ENCODE peak calls at places on chromosomes 16 and 17, in eight cellular contexts. One of them, this sample, is unnamed.

GRCh38 chr17:28948342-28948741 is 3.0 kb downstream of the PHF12 start:
- DNase-seq in EL: no peak
- DNase-seq in tibial nerve: no peak
- DNase-seq in mesothelial cell of epicardium: no peak
- DNase-seq in iPS-NIHi11: no peak
- DNase-seq in stimulated activated CD8-positive, alpha-beta memory T cell treated with anti-CD3 and anti-CD28 coated beads, Interleukin-15, amount 100 ng/mL, for 4 hours: no peak
- DNase-seq in Calu3: no peak
- DNase-seq in SJCRH30: no peak
- DNase-seq in this sample: no peak

GRCh38 chr17:64066709-64067108 is 46.3 kb upstream of the ICAM2 start:
- DNase-seq in EL: no peak
- DNase-seq in tibial nerve: no peak
- DNase-seq in mesothelial cell of epicardium: no peak
- DNase-seq in iPS-NIHi11: no peak
- DNase-seq in stimulated activated CD8-positive, alpha-beta memory T cell treated with anti-CD3 and anti-CD28 coated beads, Interleukin-15, amount 100 ng/mL, for 4 hours: no peak
- DNase-seq in Calu3: no peak
- DNase-seq in SJCRH30: no peak
- DNase-seq in this sample: no peak

GRCh38 chr17:28716740-28717577 is 709 bp downstream of the RAB34 start:
- DNase-seq in EL: peak; percentile 40
- DNase-seq in tibial nerve: no peak
- DNase-seq in mesothelial cell of epicardium: peak; percentile 55
- DNase-seq in iPS-NIHi11: no peak
- DNase-seq in stimulated activated CD8-positive, alpha-beta memory T cell treated with anti-CD3 and anti-CD28 coated beads, Interleukin-15, amount 100 ng/mL, for 4 hours: no peak
- DNase-seq in Calu3: no peak
- DNase-seq in SJCRH30: peak; percentile 78
- DNase-seq in this sample: no peak

GRCh38 chr16:70444249-70445063 is 5.6 kb upstream of the ST3GAL2 start:
- DNase-seq in EL: no peak
- DNase-seq in tibial nerve: no peak
- DNase-seq in mesothelial cell of epicardium: no peak
- DNase-seq in iPS-NIHi11: no peak
- DNase-seq in stimulated activated CD8-positive, alpha-beta memory T cell treated with anti-CD3 and anti-CD28 coated beads, Interleukin-15, amount 100 ng/mL, for 4 hours: no peak
- DNase-seq in Calu3: no peak
- DNase-seq in SJCRH30: no peak
- DNase-seq in this sample: no peak

GRCh38 chr17:82244413-82245140 is 15.7 kb downstream of the SLC16A3 start:
- DNase-seq in EL: no peak
- DNase-seq in tibial nerve: no peak
- DNase-seq in mesothelial cell of epicardium: no peak
- DNase-seq in iPS-NIHi11: no peak
- DNase-seq in stimulated activated CD8-positive, alpha-beta memory T cell treated with anti-CD3 and anti-CD28 coated beads, Interleukin-15, amount 100 ng/mL, for 4 hours: no peak
- DNase-seq in Calu3: peak; percentile 46
- DNase-seq in SJCRH30: peak; percentile 57
- DNase-seq in this sample: peak; percentile 69

GRCh38 chr17:26963163-26963503 is 330.8 kb upstream of the WSB1 start:
- DNase-seq in EL: no peak
- DNase-seq in tibial nerve: no peak
- DNase-seq in mesothelial cell of epicardium: no peak
- DNase-seq in iPS-NIHi11: no peak
- DNase-seq in stimulated activated CD8-positive, alpha-beta memory T cell treated with anti-CD3 and anti-CD28 coated beads, Interleukin-15, amount 100 ng/mL, for 4 hours: no peak
- DNase-seq in Calu3: no peak
- DNase-seq in SJCRH30: no peak
- DNase-seq in this sample: no peak

GRCh38 chr16:89044394-89045180 is 49.1 kb upstream of the ACSF3 start:
- DNase-seq in EL: no peak
- DNase-seq in tibial nerve: no peak
- DNase-seq in mesothelial cell of epicardium: no peak
- DNase-seq in iPS-NIHi11: no peak
- DNase-seq in stimulated activated CD8-positive, alpha-beta memory T cell treated with anti-CD3 and anti-CD28 coated beads, Interleukin-15, amount 100 ng/mL, for 4 hours: no peak
- DNase-seq in Calu3: no peak
- DNase-seq in SJCRH30: no peak
- DNase-seq in this sample: peak; percentile 12

GRCh38 chr17:50903604-50904521 is 37.7 kb upstream of the TOB1 start:
- DNase-seq in EL: peak; percentile 32
- DNase-seq in tibial nerve: no peak
- DNase-seq in mesothelial cell of epicardium: no peak
- DNase-seq in iPS-NIHi11: no peak
- DNase-seq in stimulated activated CD8-positive, alpha-beta memory T cell treated with anti-CD3 and anti-CD28 coated beads, Interleukin-15, amount 100 ng/mL, for 4 hours: peak; percentile 22
- DNase-seq in Calu3: no peak
- DNase-seq in SJCRH30: peak; percentile 29
- DNase-seq in this sample: peak; percentile 53

GRCh38 chr17:42623732-42624596 is 14.5 kb downstream of the TUBG1 start:
- DNase-seq in EL: no peak
- DNase-seq in tibial nerve: no peak
- DNase-seq in mesothelial cell of epicardium: no peak
- DNase-seq in iPS-NIHi11: no peak
- DNase-seq in stimulated activated CD8-positive, alpha-beta memory T cell treated with anti-CD3 and anti-CD28 coated beads, Interleukin-15, amount 100 ng/mL, for 4 hours: no peak
- DNase-seq in Calu3: peak; percentile 55
- DNase-seq in SJCRH30: peak; percentile 49
- DNase-seq in this sample: no peak

GRCh38 chr16:51523400-51523799 is 372.3 kb upstream of the SALL1 start:
- DNase-seq in EL: no peak
- DNase-seq in tibial nerve: no peak
- DNase-seq in mesothelial cell of epicardium: no peak
- DNase-seq in iPS-NIHi11: no peak
- DNase-seq in stimulated activated CD8-positive, alpha-beta memory T cell treated with anti-CD3 and anti-CD28 coated beads, Interleukin-15, amount 100 ng/mL, for 4 hours: no peak
- DNase-seq in Calu3: no peak
- DNase-seq in SJCRH30: no peak
- DNase-seq in this sample: no peak

GRCh38 chr16:56997931-56998330 is 8.6 kb downstream of the NLRC5 start:
- DNase-seq in EL: no peak
- DNase-seq in tibial nerve: no peak
- DNase-seq in mesothelial cell of epicardium: no peak
- DNase-seq in iPS-NIHi11: no peak
- DNase-seq in stimulated activated CD8-positive, alpha-beta memory T cell treated with anti-CD3 and anti-CD28 coated beads, Interleukin-15, amount 100 ng/mL, for 4 hours: no peak
- DNase-seq in Calu3: no peak
- DNase-seq in SJCRH30: no peak
- DNase-seq in this sample: no peak

GRCh38 chr17:68684860-68685493 is 83.8 kb upstream of the FAM20A start:
- DNase-seq in EL: no peak
- DNase-seq in tibial nerve: no peak
- DNase-seq in mesothelial cell of epicardium: no peak
- DNase-seq in iPS-NIHi11: no peak
- DNase-seq in stimulated activated CD8-positive, alpha-beta memory T cell treated with anti-CD3 and anti-CD28 coated beads, Interleukin-15, amount 100 ng/mL, for 4 hours: no peak
- DNase-seq in Calu3: no peak
- DNase-seq in SJCRH30: no peak
- DNase-seq in this sample: no peak

GRCh38 chr17:81371910-81372760 is 23.1 kb upstream of the BAHCC1 start:
- DNase-seq in EL: peak; percentile 74
- DNase-seq in tibial nerve: no peak
- DNase-seq in mesothelial cell of epicardium: no peak
- DNase-seq in iPS-NIHi11: peak; percentile 72
- DNase-seq in stimulated activated CD8-positive, alpha-beta memory T cell treated with anti-CD3 and anti-CD28 coated beads, Interleukin-15, amount 100 ng/mL, for 4 hours: no peak
- DNase-seq in Calu3: peak; percentile 34
- DNase-seq in SJCRH30: peak; percentile 79
- DNase-seq in this sample: peak; percentile 56

GRCh38 chr17:81034168-81034777 is 678 bp upstream of the BAIAP2 start:
- DNase-seq in EL: no peak
- DNase-seq in tibial nerve: no peak
- DNase-seq in mesothelial cell of epicardium: peak; percentile 58
- DNase-seq in iPS-NIHi11: no peak
- DNase-seq in stimulated activated CD8-positive, alpha-beta memory T cell treated with anti-CD3 and anti-CD28 coated beads, Interleukin-15, amount 100 ng/mL, for 4 hours: no peak
- DNase-seq in Calu3: no peak
- DNase-seq in SJCRH30: peak; percentile 51
- DNase-seq in this sample: no peak

GRCh38 chr16:70614208-70614951 is 32.0 kb upstream of the IL34 start:
- DNase-seq in EL: no peak
- DNase-seq in tibial nerve: no peak
- DNase-seq in mesothelial cell of epicardium: no peak
- DNase-seq in iPS-NIHi11: no peak
- DNase-seq in stimulated activated CD8-positive, alpha-beta memory T cell treated with anti-CD3 and anti-CD28 coated beads, Interleukin-15, amount 100 ng/mL, for 4 hours: no peak
- DNase-seq in Calu3: no peak
- DNase-seq in SJCRH30: no peak
- DNase-seq in this sample: no peak

GRCh38 chr17:68906638-68907037 is 48.6 kb downstream of the ABCA8 start:
- DNase-seq in EL: no peak
- DNase-seq in tibial nerve: no peak
- DNase-seq in mesothelial cell of epicardium: no peak
- DNase-seq in iPS-NIHi11: no peak
- DNase-seq in stimulated activated CD8-positive, alpha-beta memory T cell treated with anti-CD3 and anti-CD28 coated beads, Interleukin-15, amount 100 ng/mL, for 4 hours: no peak
- DNase-seq in Calu3: no peak
- DNase-seq in SJCRH30: no peak
- DNase-seq in this sample: no peak

GRCh38 chr17:38967290-38967738 is at the start of gene FBXO47:
- DNase-seq in EL: peak; percentile 92
- DNase-seq in tibial nerve: peak; percentile 92
- DNase-seq in mesothelial cell of epicardium: peak; percentile 74
- DNase-seq in iPS-NIHi11: peak; percentile 80
- DNase-seq in stimulated activated CD8-positive, alpha-beta memory T cell treated with anti-CD3 and anti-CD28 coated beads, Interleukin-15, amount 100 ng/mL, for 4 hours: peak; percentile 76
- DNase-seq in Calu3: peak; percentile 54
- DNase-seq in SJCRH30: peak; percentile 65
- DNase-seq in this sample: peak; percentile 12

GRCh38 chr17:68592667-68593330 is 8.4 kb downstream of the FAM20A start:
- DNase-seq in EL: no peak
- DNase-seq in tibial nerve: no peak
- DNase-seq in mesothelial cell of epicardium: no peak
- DNase-seq in iPS-NIHi11: no peak
- DNase-seq in stimulated activated CD8-positive, alpha-beta memory T cell treated with anti-CD3 and anti-CD28 coated beads, Interleukin-15, amount 100 ng/mL, for 4 hours: no peak
- DNase-seq in Calu3: no peak
- DNase-seq in SJCRH30: peak; percentile 76
- DNase-seq in this sample: no peak

GRCh38 chr17:74815671-74816370 is 39.7 kb upstream of the NAT9 start:
- DNase-seq in EL: no peak
- DNase-seq in tibial nerve: no peak
- DNase-seq in mesothelial cell of epicardium: no peak
- DNase-seq in iPS-NIHi11: peak; percentile 92
- DNase-seq in stimulated activated CD8-positive, alpha-beta memory T cell treated with anti-CD3 and anti-CD28 coated beads, Interleukin-15, amount 100 ng/mL, for 4 hours: no peak
- DNase-seq in Calu3: no peak
- DNase-seq in SJCRH30: peak; percentile 28
- DNase-seq in this sample: no peak

GRCh38 chr17:70047619-70048018 is 27.4 kb upstream of the KCNJ16 start:
- DNase-seq in EL: no peak
- DNase-seq in tibial nerve: no peak
- DNase-seq in mesothelial cell of epicardium: no peak
- DNase-seq in iPS-NIHi11: no peak
- DNase-seq in stimulated activated CD8-positive, alpha-beta memory T cell treated with anti-CD3 and anti-CD28 coated beads, Interleukin-15, amount 100 ng/mL, for 4 hours: no peak
- DNase-seq in Calu3: no peak
- DNase-seq in SJCRH30: no peak
- DNase-seq in this sample: no peak

GRCh38 chr17:19958023-19958422 is 19.6 kb downstream of the AKAP10 start:
- DNase-seq in EL: peak; percentile 97
- DNase-seq in tibial nerve: no peak
- DNase-seq in mesothelial cell of epicardium: no peak
- DNase-seq in iPS-NIHi11: peak; percentile 58
- DNase-seq in stimulated activated CD8-positive, alpha-beta memory T cell treated with anti-CD3 and anti-CD28 coated beads, Interleukin-15, amount 100 ng/mL, for 4 hours: no peak
- DNase-seq in Calu3: peak; percentile 6
- DNase-seq in SJCRH30: peak; percentile 94
- DNase-seq in this sample: no peak

GRCh38 chr16:66382171-66382965 is 15.9 kb downstream of the CDH5 start:
- DNase-seq in EL: peak; percentile 94
- DNase-seq in tibial nerve: no peak
- DNase-seq in mesothelial cell of epicardium: no peak
- DNase-seq in iPS-NIHi11: no peak
- DNase-seq in stimulated activated CD8-positive, alpha-beta memory T cell treated with anti-CD3 and anti-CD28 coated beads, Interleukin-15, amount 100 ng/mL, for 4 hours: no peak
- DNase-seq in Calu3: no peak
- DNase-seq in SJCRH30: peak; percentile 46
- DNase-seq in this sample: no peak